ENCODE peak calls at places on chromosomes 1 and 21, in ten cellular contexts. R is left ventricle myocardium inferior, J is substantia nigra, Q is caudate nucleus, X is colonic mucosa, B is IMR-90, H is GM12878, M is heart left ventricle, Z is GM23338, G is thoracic aorta. F is an unnamed sample.

GRCh38 chr21:28160378-28160777 is 832.3 kb downstream of the LTN1 start:
- DNase-seq in R (no peak), J (no peak), Q (no peak), X (no peak), B (no peak), H (no peak), M (no peak), Z (no peak), G (no peak), F (no peak)

GRCh38 chr1:192826791-192827477 is 18.1 kb downstream of the RGS2 start:
- DNase-seq in R (no peak), J (no peak), Q (no peak), X (no peak), B (no peak), H (no peak), M (no peak), Z (no peak), G (peak), F (no peak)

GRCh38 chr1:208235983-208236761 is 8.0 kb downstream of the PLXNA2 start:
- DNase-seq in R (peak), J (no peak), Q (no peak), X (peak), B (peak), H (no peak), M (peak), Z (no peak), G (no peak), F (no peak)

GRCh38 chr1:13583592-13583963 is at the start of gene PDPN:
- DNase-seq in R (peak), J (no peak), Q (no peak), X (peak), B (no peak), H (no peak), M (peak), Z (peak), G (no peak), F (no peak)

GRCh38 chr1:37958690-37959089 is 11.8 kb upstream of the INPP5B start:
- DNase-seq in R (no peak), J (no peak), Q (no peak), X (no peak), B (peak), H (no peak), M (no peak), Z (no peak), G (no peak), F (no peak)

GRCh38 chr1:156407760-156408159 is 38.7 kb downstream of the RHBG start:
- DNase-seq in R (no peak), J (no peak), Q (no peak), X (no peak), B (no peak), H (no peak), M (no peak), Z (no peak), G (no peak), F (no peak)

GRCh38 chr21:27570306-27570868 is 603.5 kb upstream of the ADAMTS5 start:
- DNase-seq in R (peak), J (no peak), Q (no peak), X (no peak), B (peak), H (no peak), M (peak), Z (no peak), G (peak), F (no peak)

GRCh38 chr1:27332536-27333281 is 9.1 kb upstream of the SYTL1 start:
- DNase-seq in R (peak), J (no peak), Q (no peak), X (no peak), B (peak), H (no peak), M (peak), Z (peak), G (no peak), F (peak)

GRCh38 chr1:6098303-6099215 is 52.9 kb downstream of the KCNAB2 start:
- DNase-seq in R (peak), J (no peak), Q (no peak), X (no peak), B (no peak), H (no peak), M (peak), Z (no peak), G (no peak), F (no peak)

GRCh38 chr1:93753766-93754763 is 72.4 kb upstream of the BCAR3 start:
- DNase-seq in R (no peak), J (no peak), Q (no peak), X (no peak), B (peak), H (no peak), M (no peak), Z (no peak), G (no peak), F (no peak)

GRCh38 chr1:89873757-89874156 is 52.9 kb downstream of the LRRC8D start:
- DNase-seq in R (no peak), J (no peak), Q (no peak), X (no peak), B (peak), H (no peak), M (no peak), Z (peak), G (no peak), F (no peak)

GRCh38 chr1:202281316-202282016 is 60.3 kb downstream of the UBE2T start:
- DNase-seq in R (no peak), J (no peak), Q (no peak), X (no peak), B (peak), H (no peak), M (no peak), Z (peak), G (no peak), F (no peak)

GRCh38 chr1:111904478-111905218 is 84.8 kb downstream of the KCND3 start:
- DNase-seq in R (peak), J (no peak), Q (peak), X (no peak), B (peak), H (no peak), M (peak), Z (peak), G (no peak), F (no peak)

GRCh38 chr1:171480035-171480434 is 5.3 kb upstream of the PRRC2C start:
- DNase-seq in R (no peak), J (no peak), Q (no peak), X (no peak), B (no peak), H (no peak), M (no peak), Z (peak), G (no peak), F (no peak)

GRCh38 chr1:44827197-44828002 is 15.7 kb downstream of the PTCH2 start:
- DNase-seq in R (no peak), J (no peak), Q (no peak), X (no peak), B (no peak), H (no peak), M (peak), Z (peak), G (no peak), F (no peak)

GRCh38 chr1:200520740-200521139 is 99.8 kb downstream of the KIF14 start:
- DNase-seq in R (no peak), J (no peak), Q (no peak), X (no peak), B (no peak), H (no peak), M (no peak), Z (no peak), G (no peak), F (no peak)

GRCh38 chr1:24558902-24559791 is 3.3 kb downstream of the NCMAP start:
- DNase-seq in R (peak), J (peak), Q (peak), X (peak), B (peak), H (no peak), M (peak), Z (peak), G (no peak), F (no peak)

GRCh38 chr1:154712166-154712838 is 104.3 kb upstream of the ADAR start:
- DNase-seq in R (no peak), J (no peak), Q (peak), X (no peak), B (no peak), H (no peak), M (no peak), Z (no peak), G (no peak), F (no peak)

GRCh38 chr1:192477630-192478029 is 97.9 kb upstream of the RGS1 start:
- DNase-seq in R (no peak), J (no peak), Q (no peak), X (no peak), B (peak), H (peak), M (no peak), Z (peak), G (no peak), F (no peak)

GRCh38 chr1:107748529-107748928 is 216.5 kb downstream of the VAV3 start:
- DNase-seq in R (no peak), J (no peak), Q (no peak), X (no peak), B (peak), H (no peak), M (no peak), Z (peak), G (no peak), F (no peak)

GRCh38 chr21:17819878-17820232 is 699 bp upstream of the C21orf91 start:
- DNase-seq in R (no peak), J (peak), Q (no peak), X (no peak), B (peak), H (no peak), M (no peak), Z (peak), G (peak), F (no peak)

GRCh38 chr1:201493757-201494617 is 12.9 kb downstream of the CSRP1 start:
- DNase-seq in R (peak), J (no peak), Q (no peak), X (no peak), B (peak), H (no peak), M (peak), Z (no peak), G (no peak), F (no peak)

GRCh38 chr1:183597656-183598055 is 7.4 kb upstream of the NCF2 start:
- DNase-seq in R (no peak), J (no peak), Q (no peak), X (no peak), B (peak), H (no peak), M (no peak), Z (no peak), G (no peak), F (no peak)

GRCh38 chr1:173925306-173926242 is 8.4 kb upstream of the SERPINC1 start:
- DNase-seq in R (no peak), J (no peak), Q (no peak), X (no peak), B (no peak), H (no peak), M (no peak), Z (no peak), G (no peak), F (no peak)

GRCh38 chr1:21921100-21921875 is 15.8 kb downstream of the HSPG2 start:
- DNase-seq in R (no peak), J (no peak), Q (no peak), X (no peak), B (no peak), H (no peak), M (peak), Z (no peak), G (no peak), F (no peak)

GRCh38 chr21:9767592-9768375 is 753.6 kb upstream of the TPTE start:
- DNase-seq in R (no peak), J (no peak), Q (no peak), X (no peak), B (no peak), H (no peak), M (no peak), Z (no peak), G (no peak), F (no peak)

GRCh38 chr1:57727121-57727520 is 303.3 kb upstream of the DAB1 start:
- DNase-seq in R (no peak), J (no peak), Q (no peak), X (no peak), B (no peak), H (no peak), M (no peak), Z (no peak), G (no peak), F (no peak)

GRCh38 chr1:57722285-57722978 is 298.6 kb upstream of the DAB1 start:
- DNase-seq in R (no peak), J (no peak), Q (no peak), X (no peak), B (no peak), H (no peak), M (no peak), Z (no peak), G (no peak), F (no peak)

GRCh38 chr1:57729181-57729580 is 305.3 kb upstream of the DAB1 start:
- DNase-seq in R (no peak), J (no peak), Q (no peak), X (no peak), B (no peak), H (no peak), M (no peak), Z (no peak), G (no peak), F (no peak)

GRCh38 chr1:57724535-57724934 is 300.7 kb upstream of the DAB1 start:
- DNase-seq in R (no peak), J (no peak), Q (no peak), X (no peak), B (no peak), H (no peak), M (no peak), Z (peak), G (no peak), F (no peak)

DNA sequence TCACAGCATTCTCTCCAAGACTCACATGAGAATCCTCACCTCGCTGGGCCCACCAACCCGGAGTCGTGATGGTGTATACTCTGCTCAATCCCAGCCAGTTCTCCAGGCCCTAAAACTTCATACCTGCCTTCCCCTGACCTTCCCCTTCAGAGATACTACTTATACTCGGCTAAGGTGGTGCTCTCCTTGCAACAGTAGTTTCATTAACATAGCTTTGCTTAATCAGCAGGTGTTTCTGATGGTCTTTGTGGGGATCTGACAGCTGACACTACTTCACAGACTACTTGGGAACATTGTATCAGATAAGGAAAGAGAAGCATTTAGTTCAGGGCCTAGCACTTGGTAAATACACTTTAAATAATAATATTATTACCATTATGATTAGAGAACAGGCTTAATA is 301.5 kb upstream of the DAB1 start:
- DNase-seq in R (no peak), J (no peak), Q (no peak), X (no peak), B (no peak), H (no peak), M (no peak), Z (peak), G (no peak), F (no peak)
- H3K27ac ChIP-seq in R (no peak), J (no peak), Q (no peak), X (no peak), B (no peak), H (no peak), M (no peak), Z (no peak), G (no peak), F (no peak)

GRCh38 chr21:42453301-42454220 is 42.5 kb downstream of the RSPH1 start:
- DNase-seq in R (no peak), J (no peak), Q (no peak), X (no peak), B (no peak), H (no peak), M (no peak), Z (no peak), G (no peak), F (no peak)

GRCh38 chr21:42455754-42456440 is 40.1 kb downstream of the RSPH1 start:
- DNase-seq in R (no peak), J (no peak), Q (no peak), X (no peak), B (no peak), H (no peak), M (no peak), Z (no peak), G (no peak), F (no peak)

GRCh38 chr21:42455196-42455595 is 40.8 kb downstream of the RSPH1 start:
- DNase-seq in R (no peak), J (no peak), Q (no peak), X (no peak), B (no peak), H (no peak), M (no peak), Z (no peak), G (no peak), F (no peak)

GRCh38 chr21:42454221-42454570 is 41.8 kb downstream of the RSPH1 start:
- DNase-seq in R (no peak), J (no peak), Q (no peak), X (no peak), B (no peak), H (no peak), M (no peak), Z (no peak), G (no peak), F (no peak)

GRCh38 chr21:42454791-42455190 is 41.2 kb downstream of the RSPH1 start:
- DNase-seq in R (no peak), J (no peak), Q (no peak), X (no peak), B (no peak), H (no peak), M (no peak), Z (no peak), G (no peak), F (no peak)
- H3K27ac ChIP-seq in R (no peak), J (no peak), Q (no peak), X (no peak), B (no peak), H (no peak), M (no peak), Z (no peak), G (no peak), F (no peak)

GRCh38 chr1:236888126-236888525 is 93.0 kb downstream of the MTR start:
- DNase-seq in R (no peak), J (no peak), Q (no peak), X (no peak), B (no peak), H (no peak), M (peak), Z (no peak), G (no peak), F (no peak)
- H3K27ac ChIP-seq in R (peak), J (no peak), Q (peak), X (no peak), B (no peak), H (no peak), M (peak), Z (no peak), G (no peak), F (no peak)

GRCh38 chr1:116537439-116537838 is 33.4 kb downstream of the CD58 start:
- DNase-seq in R (no peak), J (no peak), Q (no peak), X (no peak), B (peak), H (no peak), M (no peak), Z (no peak), G (no peak), F (no peak)
- H3K27ac ChIP-seq in R (no peak), J (no peak), Q (no peak), X (no peak), B (no peak), H (no peak), M (no peak), Z (no peak), G (no peak), F (no peak)

DNA sequence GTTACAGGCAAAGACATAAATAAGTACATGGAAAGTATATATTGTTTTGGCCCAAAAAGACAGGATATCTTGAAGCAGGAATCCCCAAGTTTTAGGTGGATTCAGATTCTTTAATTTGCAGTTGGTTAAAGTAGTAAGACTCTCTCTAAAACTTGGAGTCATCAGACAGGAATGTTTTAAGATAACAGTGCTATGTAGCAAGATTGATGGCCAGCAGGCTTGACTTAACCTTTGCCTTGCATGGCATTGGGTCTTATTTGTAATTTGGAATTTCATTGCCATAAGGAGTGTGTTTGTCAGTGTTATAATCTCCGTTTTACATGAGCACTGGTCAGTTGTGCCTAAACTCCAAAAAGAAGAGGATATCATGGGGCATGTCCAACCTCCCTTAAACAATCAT is 727.6 kb upstream of the CHRM3 start:
- DNase-seq in R (no peak), J (no peak), Q (no peak), X (no peak), B (peak), H (no peak), M (no peak), Z (no peak), G (no peak), F (no peak)
- H3K27ac ChIP-seq in R (no peak), J (no peak), Q (no peak), X (no peak), B (peak), H (no peak), M (no peak), Z (no peak), G (peak), F (no peak)

GRCh38 chr1:110056776-110057175 is 13.7 kb downstream of the ALX3 start:
- DNase-seq in R (no peak), J (no peak), Q (no peak), X (peak), B (peak), H (no peak), M (no peak), Z (no peak), G (no peak), F (no peak)

GRCh38 chr1:110059133-110059863 is 11.2 kb downstream of the ALX3 start:
- DNase-seq in R (no peak), J (no peak), Q (no peak), X (no peak), B (peak), H (no peak), M (no peak), Z (no peak), G (no peak), F (no peak)

GRCh38 chr1:110058591-110058990 is 11.9 kb downstream of the ALX3 start:
- DNase-seq in R (no peak), J (no peak), Q (no peak), X (no peak), B (no peak), H (no peak), M (no peak), Z (no peak), G (no peak), F (no peak)

GRCh38 chr1:110056284-110056680 is 14.2 kb downstream of the ALX3 start:
- DNase-seq in R (no peak), J (no peak), Q (no peak), X (no peak), B (no peak), H (no peak), M (no peak), Z (no peak), G (no peak), F (no peak)

GRCh38 chr1:110057963-110058518 is 12.4 kb downstream of the ALX3 start:
- DNase-seq in R (no peak), J (no peak), Q (no peak), X (no peak), B (no peak), H (no peak), M (no peak), Z (no peak), G (no peak), F (no peak)
- H3K27ac ChIP-seq in R (no peak), J (no peak), Q (no peak), X (no peak), B (no peak), H (no peak), M (no peak), Z (no peak), G (no peak), F (no peak)

GRCh38 chr1:62107923-62108322 is 86.7 kb upstream of the L1TD1 start:
- DNase-seq in R (no peak), J (no peak), Q (no peak), X (no peak), B (no peak), H (no peak), M (no peak), Z (no peak), G (no peak), F (no peak)

GRCh38 chr1:62113505-62113904 is 81.1 kb upstream of the L1TD1 start:
- DNase-seq in R (no peak), J (no peak), Q (no peak), X (no peak), B (no peak), H (no peak), M (no peak), Z (no peak), G (no peak), F (no peak)

GRCh38 chr1:62109124-62109523 is 85.5 kb upstream of the L1TD1 start:
- DNase-seq in R (no peak), J (no peak), Q (no peak), X (no peak), B (no peak), H (no peak), M (no peak), Z (no peak), G (no peak), F (no peak)

GRCh38 chr1:62110198-62110817 is 84.3 kb upstream of the L1TD1 start:
- DNase-seq in R (no peak), J (no peak), Q (no peak), X (no peak), B (no peak), H (no peak), M (no peak), Z (peak), G (no peak), F (no peak)

DNA sequence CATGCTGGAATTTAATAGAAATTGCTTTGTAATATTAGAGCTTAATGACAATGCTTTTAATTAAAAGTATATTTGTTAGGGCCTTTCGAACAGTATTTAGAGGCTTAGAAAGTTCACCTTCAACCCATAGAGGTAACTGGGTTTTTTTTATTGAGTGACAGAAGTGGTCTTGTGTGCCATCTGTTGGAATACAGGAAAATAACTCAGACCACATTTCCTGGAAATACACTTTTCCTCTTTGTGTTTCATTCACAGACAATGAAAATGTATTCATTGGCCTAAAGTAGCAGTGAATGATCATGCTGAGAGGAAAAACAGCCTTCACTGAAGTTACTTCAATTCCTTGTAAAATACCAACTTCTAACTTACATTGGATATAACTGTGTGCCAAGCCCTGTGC is 83.6 kb upstream of the L1TD1 start:
- DNase-seq in R (no peak), J (no peak), Q (no peak), X (no peak), B (no peak), H (no peak), M (no peak), Z (no peak), G (no peak), F (no peak)
- H3K27ac ChIP-seq in R (peak), J (no peak), Q (no peak), X (no peak), B (no peak), H (no peak), M (no peak), Z (no peak), G (no peak), F (no peak)

F was measured in CD4-positive, alpha-beta T cell.